ENCODE peak calls at places on chromosomes 2 and 18, in five cellular contexts. O, P, Z, X and C are unnamed samples.

GRCh38 chr18:48834421-48835011 is 116.2 kb downstream of the SMAD7 start:
- DNase-seq in Z (no peak), O (peak), P (peak), X (peak), C (peak)

GRCh38 chr18:13366131-13366530 is 147.6 kb downstream of the LDLRAD4 start:
- DNase-seq in O (no peak), X (no peak), P (no peak), Z (no peak), C (no peak)

GRCh38 chr2:85367180-85367579 is 12.6 kb downstream of the ELMOD3 start:
- DNase-seq in O (no peak), Z (no peak), P (no peak), X (no peak), C (no peak)

GRCh38 chr2:106030287-106031268 is 163.5 kb downstream of the UXS1 start:
- DNase-seq in X (peak), O (peak), Z (peak), P (peak), C (no peak)

GRCh38 chr2:219344756-219345458 is 12.4 kb upstream of the RESP18 start:
- DNase-seq in X (peak), Z (peak), P (peak), O (no peak), C (no peak)

GRCh38 chr2:176546550-176546949 is 277.3 kb downstream of the MTX2 start:
- DNase-seq in Z (no peak), P (no peak), X (no peak), O (no peak), C (no peak)

GRCh38 chr2:21104030-21104660 is 19.6 kb upstream of the TDRD15 start:
- DNase-seq in P (no peak), X (no peak), O (no peak), Z (no peak), C (no peak)

GRCh38 chr2:119252186-119253113 is 28.8 kb downstream of the STEAP3 start:
- DNase-seq in Z (peak), P (peak), X (peak), O (peak), C (peak)

GRCh38 chr18:10365021-10365420 is 89.4 kb upstream of the APCDD1 start:
- DNase-seq in P (no peak), X (no peak), Z (no peak), O (no peak), C (no peak)

GRCh38 chr2:177673602-177674595 is 281.3 kb downstream of the AGPS start:
- DNase-seq in P (no peak), Z (no peak), X (no peak), O (no peak), C (no peak)

GRCh38 chr18:6543330-6543908 is 128.7 kb upstream of the L3MBTL4 start:
- DNase-seq in P (peak), X (peak), Z (peak), O (no peak), C (no peak)

GRCh38 chr18:46338761-46339160 is 234.6 kb downstream of the HAUS1 start:
- DNase-seq in P (no peak), O (no peak), X (no peak), Z (no peak), C (no peak)

GRCh38 chr2:128312411-128312810 is 6.3 kb downstream of the HS6ST1 start:
- DNase-seq in Z (no peak), X (no peak), P (no peak), O (no peak), C (no peak)

GRCh38 chr2:169131587-169132512 is 62.5 kb downstream of the DHRS9 start:
- DNase-seq in Z (peak), O (no peak), P (peak), X (peak), C (peak)
- H2AFZ ChIP-seq in Z (no peak), O (no peak), P (no peak), X (no peak), C (no peak)

DNA sequence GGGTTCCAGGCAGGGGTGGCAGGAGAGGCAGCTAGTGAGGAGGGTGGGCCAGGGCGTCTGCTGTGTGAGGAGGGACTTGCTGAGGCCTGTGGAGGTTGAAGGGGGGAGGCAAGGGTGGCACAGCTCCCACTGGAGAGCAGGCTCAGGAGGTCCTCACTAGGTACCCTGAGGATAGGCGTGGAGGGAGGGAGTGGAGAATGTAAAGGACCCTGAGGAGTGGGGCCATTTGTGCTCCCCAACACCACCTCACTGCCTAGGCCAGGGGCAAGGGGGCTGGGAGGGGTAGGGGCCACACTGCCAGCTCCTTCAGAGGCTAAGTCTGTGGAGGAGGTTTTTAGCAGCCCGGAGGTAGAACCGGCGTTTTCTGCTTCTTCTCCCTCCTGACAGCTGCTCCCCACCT is 103.9 kb upstream of the POU3F3 start:
- DNase-seq in Z (no peak), X (no peak), O (no peak), P (no peak), C (no peak)
- H2AFZ ChIP-seq in Z (no peak), X (no peak), O (no peak), P (no peak), C (no peak)

DNA sequence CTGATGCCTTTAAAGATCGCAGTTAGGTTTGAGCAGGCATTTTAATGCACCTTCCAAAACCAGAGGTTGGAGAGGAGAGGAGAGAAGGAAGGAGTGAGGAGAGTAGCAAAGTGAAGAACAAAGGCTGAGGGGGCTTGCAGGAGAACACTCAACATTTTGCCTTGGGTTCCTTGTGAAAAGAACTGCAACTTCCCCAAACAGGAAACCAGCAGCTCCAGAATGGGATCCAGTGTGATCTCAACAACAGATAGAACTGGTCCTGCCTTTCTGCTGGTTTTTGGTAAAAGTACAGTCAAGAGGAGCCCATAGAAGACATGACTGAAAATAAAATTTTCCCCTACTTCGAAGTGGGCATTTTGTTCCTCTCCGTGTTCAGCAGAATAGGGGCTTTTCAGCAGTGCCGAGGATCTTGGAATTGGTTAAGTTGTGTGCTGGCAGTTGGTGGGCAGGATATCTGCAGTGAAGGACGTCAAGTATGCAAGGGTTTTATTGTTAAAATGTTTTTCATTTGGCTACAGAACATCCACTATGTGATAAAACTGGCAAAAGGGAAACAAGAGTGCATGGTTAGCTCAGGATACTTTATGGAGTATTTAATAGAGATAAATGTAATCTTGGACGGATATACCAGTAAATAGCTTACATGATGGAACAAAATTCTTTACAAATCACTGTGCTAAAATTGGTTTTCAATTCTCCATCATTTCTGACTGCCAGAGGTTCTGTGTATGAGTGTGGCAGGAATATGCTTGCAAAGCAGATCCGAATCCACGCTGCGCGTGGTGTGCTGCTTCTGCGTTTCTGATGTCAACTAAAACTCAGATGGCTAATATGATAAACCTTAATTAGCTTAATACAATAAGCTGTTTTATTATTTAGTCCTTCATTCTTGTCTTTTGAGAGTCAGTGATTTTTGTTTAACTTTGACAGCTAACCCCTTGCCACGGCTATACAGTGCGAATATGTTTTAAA is 1.9 kb downstream of the ZNF532 start:
- DNase-seq in O (no peak), Z (no peak), X (no peak), P (no peak), C (no peak)
- H2AFZ ChIP-seq in O (no peak), Z (peak), X (peak), P (no peak), C (no peak)

GRCh38 chr2:229713371-229714079 is 830 bp downstream of the DNER start:
- DNase-seq in X (no peak), Z (peak), O (no peak), P (no peak), C (no peak)
- H2AFZ ChIP-seq in X (no peak), Z (peak), O (no peak), P (peak), C (no peak)

DNA sequence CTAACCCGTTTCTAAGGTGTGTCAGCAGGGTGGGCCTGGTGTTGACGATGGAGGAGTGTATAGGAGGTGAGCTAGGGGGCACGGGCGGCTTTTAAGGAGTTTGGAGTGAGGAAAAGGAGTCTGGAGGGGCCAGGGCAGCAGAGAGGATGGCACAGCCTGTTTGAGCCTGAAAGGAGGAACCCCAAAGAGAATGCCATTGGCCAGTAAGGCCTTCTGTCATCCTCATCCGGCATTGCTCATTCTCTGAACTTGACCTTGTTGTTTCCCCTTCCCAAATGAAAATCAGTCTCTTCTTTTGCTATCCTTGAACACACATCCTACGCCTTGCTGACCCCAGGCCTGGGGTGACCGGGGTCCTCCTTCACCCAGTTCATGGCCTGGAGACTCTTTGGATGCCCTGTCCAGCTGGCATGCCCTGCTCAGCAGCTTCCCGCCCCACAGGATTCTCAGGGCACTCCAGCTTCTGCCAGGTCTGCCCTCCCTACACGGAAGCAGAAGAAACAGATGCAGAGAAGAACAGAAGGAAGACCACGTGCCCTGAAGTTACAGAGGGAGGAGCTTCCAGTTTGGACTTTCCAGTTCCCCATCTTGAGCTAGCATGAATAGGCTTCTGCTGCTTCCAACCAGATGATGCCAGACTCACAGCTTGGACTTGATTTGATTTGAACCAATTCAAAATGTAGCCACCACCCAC is 20.5 kb upstream of the KIF3C start:
- DNase-seq in O (no peak), X (no peak), P (no peak), Z (no peak), C (no peak)
- H2AFZ ChIP-seq in O (no peak), X (no peak), P (no peak), Z (no peak), C (peak)

GRCh38 chr2:189933911-189934399 is 128.6 kb downstream of the MSTN start:
- DNase-seq in O (peak), P (peak), X (peak), Z (no peak), C (peak)

GRCh38 chr2:189927823-189928222 is 134.7 kb downstream of the MSTN start:
- DNase-seq in Z (no peak), X (peak), P (no peak), O (no peak), C (no peak)

GRCh38 chr2:189937691-189938090 is 124.8 kb downstream of the MSTN start:
- DNase-seq in X (peak), P (peak), O (no peak), Z (no peak), C (no peak)

GRCh38 chr2:189933041-189933440 is 129.5 kb downstream of the MSTN start:
- DNase-seq in O (no peak), X (no peak), P (no peak), Z (no peak), C (no peak)
- H2AFZ ChIP-seq in O (no peak), X (no peak), P (no peak), Z (no peak), C (peak)